ENCODE peak calls at places on chromosomes 6 and 20, in eight cellular contexts. P is heart left ventricle, K is ovary, X is left lung, T is fibroblast of lung, W is stomach, M is left ventricle myocardium inferior, N is kidney. I is an unnamed sample. For H3K4me1 and H3K36me3, the result is how much of the 10 kb centered on the place peaks cover.

GRCh38 chr6:15464211-15464725 is 198.6 kb downstream of the DTNBP1 start:
- DNase-seq in N (no peak), T (no peak), P (peak), M (no peak), W (peak), X (no peak), K (no peak), I (no peak)

GRCh38 chr6:81145506-81145905 is 607.0 kb downstream of the TENT5A start:
- DNase-seq in X (no peak), T (no peak), N (no peak), M (no peak), P (no peak), K (no peak), W (no peak), I (no peak)

GRCh38 chr6:137259349-137259748 is 40.2 kb upstream of the IFNGR1 start:
- DNase-seq in K (no peak), T (no peak), X (no peak), P (no peak), W (no peak), N (no peak), M (no peak), I (no peak)

GRCh38 chr6:39617520-39617919 is 107.7 kb downstream of the KIF6 start:
- DNase-seq in K (no peak), W (no peak), X (no peak), T (no peak), N (no peak), P (no peak), M (no peak), I (no peak)

GRCh38 chr6:79869600-79870084 is 77.7 kb downstream of the ELOVL4 start:
- DNase-seq in N (peak), X (peak), M (peak), K (peak), P (peak), W (peak), T (peak), I (peak)

GRCh38 chr20:19121916-19122315 is 90.5 kb upstream of the SLC24A3 start:
- DNase-seq in T (no peak), K (no peak), N (no peak), M (no peak), W (no peak), P (no peak), X (no peak), I (no peak)

GRCh38 chr20:34549291-34549928 is 9.1 kb upstream of the MAP1LC3A start:
- DNase-seq in K (no peak), T (no peak), W (no peak), X (no peak), P (no peak), M (no peak), N (no peak), I (no peak)

GRCh38 chr6:90068264-90068663 is 174.0 kb downstream of the GJA10 start:
- DNase-seq in P (peak), X (no peak), K (no peak), N (no peak), T (peak), W (no peak), M (no peak), I (no peak)

GRCh38 chr6:43718387-43719105 is 31.0 kb upstream of the MRPS18A start:
- DNase-seq in M (peak), K (no peak), W (no peak), T (no peak), N (peak), P (no peak), X (no peak), I (no peak)

GRCh38 chr20:11144114-11144513 is 470.3 kb upstream of the JAG1 start:
- DNase-seq in W (no peak), K (no peak), M (no peak), P (no peak), X (no peak), N (no peak), T (peak), I (no peak)

GRCh38 chr6:144696610-144697376 is 411.7 kb downstream of the UTRN start:
- DNase-seq in M (no peak), K (no peak), W (no peak), X (no peak), N (no peak), P (no peak), T (peak), I (no peak)

GRCh38 chr20:12229891-12230290 is 312.2 kb downstream of the BTBD3 start:
- DNase-seq in P (no peak), T (no peak), X (no peak), M (no peak), K (no peak), W (no peak), N (no peak), I (no peak)

GRCh38 chr6:83431545-83432165 is 804 bp upstream of the ME1 start:
- DNase-seq in K (no peak), M (no peak), P (no peak), W (peak), N (no peak), X (no peak), T (no peak), I (no peak)

GRCh38 chr6:102764317-102764716 is 1370.8 kb downstream of the GRIK2 start:
- DNase-seq in M (no peak), T (no peak), P (no peak), N (no peak), X (no peak), W (no peak), K (no peak), I (no peak)

GRCh38 chr6:109979033-109979921 is 1.2 kb downstream of the GPR6 start:
- DNase-seq in P (no peak), T (no peak), M (no peak), K (no peak), W (no peak), N (no peak), X (no peak), I (no peak)

GRCh38 chr6:126539022-126539421 is 199.1 kb downstream of the CENPW start:
- DNase-seq in K (no peak), P (no peak), T (peak), X (no peak), M (no peak), W (no peak), N (no peak), I (no peak)

GRCh38 chr6:37381579-37381978 is 27.8 kb downstream of the RNF8 start:
- DNase-seq in K (no peak), W (peak), N (no peak), X (peak), M (no peak), P (no peak), T (peak), I (no peak)

GRCh38 chr6:168376811-168377480 is 57.4 kb upstream of the DACT2 start:
- DNase-seq in M (no peak), W (no peak), N (no peak), P (no peak), T (no peak), K (peak), X (no peak), I (no peak)

GRCh38 chr6:168367285-168367720 is 47.7 kb upstream of the DACT2 start:
- DNase-seq in K (peak), X (no peak), W (no peak), P (no peak), T (no peak), N (no peak), M (no peak), I (no peak)

GRCh38 chr6:1170793-1171192 is 141.1 kb upstream of the FOXQ1 start:
- DNase-seq in T (peak), M (no peak), X (no peak), W (no peak), N (no peak), P (peak), K (no peak), I (no peak)

DNA sequence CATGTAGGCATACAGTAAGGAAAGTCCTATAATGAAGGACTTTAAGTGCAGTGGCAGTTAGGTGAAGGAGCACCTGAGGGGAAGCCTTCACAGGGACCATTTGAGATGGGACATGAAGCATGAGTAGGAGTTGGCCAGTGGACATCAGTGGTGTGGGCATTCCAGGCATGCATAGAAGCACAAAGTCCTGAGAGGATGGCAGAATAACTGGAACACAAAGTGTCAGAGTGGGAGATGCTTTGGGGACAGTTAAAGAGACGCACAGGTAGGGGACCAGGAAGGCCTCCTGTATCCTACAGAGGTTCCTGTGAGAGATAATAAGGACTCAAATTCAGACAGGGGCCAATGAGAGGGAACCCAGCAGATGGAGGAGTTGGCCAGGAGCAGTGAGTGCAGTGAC is 26.4 kb upstream of the EFHC1 start:
- DNase-seq in N (no peak), K (no peak), P (no peak), T (no peak), X (no peak), W (no peak), M (no peak), I (no peak)
- H3K27ac ChIP-seq in N (no peak), K (no peak), P (no peak), T (no peak), X (no peak), W (no peak), M (no peak), I (no peak)

DNA sequence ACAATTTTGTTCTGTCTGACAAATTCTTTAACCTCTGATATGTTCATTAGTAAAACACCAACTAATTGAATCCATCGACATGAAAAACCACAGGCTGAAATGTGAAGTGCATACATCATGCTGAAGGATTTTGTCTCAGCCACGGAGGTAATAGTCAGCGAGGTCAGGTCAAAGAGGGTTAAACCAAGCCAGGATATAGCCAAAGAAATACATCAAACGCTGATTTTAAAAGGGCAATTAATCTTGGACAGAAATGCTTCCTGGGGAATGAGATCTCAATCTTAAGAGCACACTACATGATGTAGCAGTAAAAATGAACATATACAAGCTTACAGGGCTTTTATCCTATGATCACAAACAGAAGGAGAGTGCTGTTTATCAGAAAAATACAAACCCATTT is 106.7 kb downstream of the PRDM1 start:
- DNase-seq in W (no peak), X (no peak), M (no peak), P (no peak), K (no peak), N (no peak), T (no peak), I (no peak)
- H3K4me1 ChIP-seq in W (under half), X (under half), M (under half), P (under half), K (under half), N (under half), T (under half), I (under half)

GRCh38 chr6:34876451-34876850 is 11.4 kb downstream of the TAF11 start:
- DNase-seq in T (no peak), K (no peak), N (no peak), M (no peak), P (no peak), X (no peak), W (no peak), I (no peak)
- H3K36me3 ChIP-seq in T (under half), K (under half), N (under half), M (half or more), P (half or more), X (half or more), W (half or more), I (under half)

GRCh38 chr6:46236752-46237151 is 66.0 kb upstream of the ENPP5 start:
- DNase-seq in W (no peak), T (no peak), M (no peak), K (no peak), N (no peak), X (no peak), P (no peak), I (no peak)
- H3K27ac ChIP-seq in W (no peak), T (no peak), M (peak), K (no peak), N (no peak), X (no peak), P (peak), I (no peak)

DNA sequence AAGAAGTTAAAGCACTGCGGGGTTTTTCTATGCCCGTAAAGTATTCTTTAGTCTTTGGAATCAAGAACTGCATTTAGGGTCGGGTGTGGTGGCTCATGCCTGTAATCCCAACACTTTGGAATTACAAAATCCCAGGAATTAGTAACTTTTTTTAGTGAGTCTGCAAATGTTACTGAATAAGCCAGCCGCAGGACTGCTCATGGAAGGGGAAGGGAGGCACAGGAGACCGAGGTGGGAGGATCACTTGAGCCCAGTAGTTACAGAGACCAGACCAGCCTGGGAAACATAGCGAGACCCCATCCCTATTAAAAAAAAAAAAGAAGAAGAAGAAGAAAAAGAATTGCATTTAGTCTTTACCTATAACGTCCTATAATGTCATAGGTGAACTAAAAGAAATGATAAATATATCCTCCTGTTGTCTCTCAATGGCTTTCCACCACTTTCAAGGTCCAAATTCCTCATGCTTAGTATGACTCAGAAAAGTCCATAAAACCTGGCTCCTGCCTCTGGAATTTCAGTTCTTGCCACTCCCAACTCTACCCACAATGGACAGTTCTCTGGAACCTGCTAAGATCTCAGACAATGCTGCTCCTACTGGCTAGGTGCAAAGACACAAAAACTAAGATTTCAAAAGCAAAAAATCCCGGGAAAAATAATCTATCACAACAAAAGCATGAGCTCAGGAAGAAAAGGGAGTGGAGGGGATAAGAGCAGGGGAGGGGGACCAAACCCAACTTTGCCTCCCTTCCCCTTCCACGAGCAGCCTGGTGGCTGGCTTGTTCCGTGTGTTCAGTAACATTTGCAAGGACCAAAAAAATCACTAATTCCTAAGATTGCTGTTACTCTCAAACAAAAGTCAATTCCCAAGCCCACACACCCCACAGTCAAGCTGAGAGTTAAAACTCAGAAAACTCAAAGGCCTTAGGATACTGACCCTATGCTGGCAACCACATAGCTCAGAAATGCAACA is 39.0 kb downstream of the B4GALT5 start:
- DNase-seq in P (no peak), X (no peak), T (peak), M (no peak), W (no peak), N (no peak), K (no peak), I (no peak)
- H3K4me1 ChIP-seq in P (half or more), X (half or more), T (under half), M (half or more), W (half or more), N (half or more), K (under half), I (half or more)

DNA sequence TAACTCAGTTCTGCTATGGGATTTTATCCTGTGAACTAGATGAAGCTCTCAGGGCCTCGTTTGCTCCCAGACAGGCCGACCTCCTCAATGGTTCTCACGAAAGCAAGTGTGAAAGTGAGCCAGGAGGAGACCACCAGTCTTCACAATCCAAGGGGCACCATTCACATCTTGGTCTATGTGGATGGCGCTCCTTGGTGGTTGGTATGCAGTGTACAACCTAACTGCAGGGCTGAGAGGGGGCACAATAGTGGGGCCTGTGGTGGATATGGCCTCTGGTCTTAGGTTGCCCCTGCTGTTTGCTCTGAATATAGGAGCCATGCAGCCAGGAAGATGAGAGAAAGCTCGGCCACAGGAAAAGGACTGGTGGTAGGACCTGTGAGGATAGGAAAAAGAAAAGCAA is 24.7 kb downstream of the TRIM26 start:
- DNase-seq in P (no peak), K (no peak), N (no peak), X (no peak), W (no peak), M (no peak), T (no peak), I (no peak)
- H3K36me3 ChIP-seq in P (half or more), K (under half), N (under half), X (half or more), W (half or more), M (half or more), T (under half), I (under half)

GRCh38 chr6:33977606-33978438 is 168.1 kb downstream of the GRM4 start:
- DNase-seq in T (no peak), M (no peak), X (peak), P (no peak), N (peak), K (no peak), W (peak), I (no peak)
- H3K27ac ChIP-seq in T (no peak), M (no peak), X (no peak), P (no peak), N (no peak), K (no peak), W (no peak), I (no peak)

DNA sequence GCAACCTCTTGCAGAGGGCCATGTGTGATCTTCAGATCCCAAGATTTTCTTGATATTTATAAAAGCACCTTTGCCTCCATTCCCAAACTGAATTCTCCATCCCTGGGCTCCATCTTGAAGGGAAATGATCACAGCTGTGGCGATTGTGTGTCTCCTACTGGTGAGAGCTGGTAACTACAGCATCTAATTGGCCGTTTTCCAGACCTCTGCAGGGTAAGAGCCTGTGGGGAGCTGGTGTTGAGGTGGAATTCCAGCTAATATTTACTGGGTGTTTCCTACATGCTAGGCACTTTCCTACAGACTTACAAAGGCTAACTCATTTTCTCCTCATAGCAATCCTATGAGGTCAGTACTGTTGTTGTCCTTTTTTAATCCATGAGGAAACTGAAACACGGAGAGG is 59.2 kb upstream of the FNDC1 start:
- DNase-seq in P (no peak), K (no peak), W (peak), M (no peak), N (no peak), X (no peak), T (peak), I (no peak)
- H3K4me1 ChIP-seq in P (under half), K (under half), W (under half), M (under half), N (under half), X (under half), T (under half), I (under half)

I was measured in thoracic aorta.